ENCODE peak calls at places on chromosomes 7 and 10, in five cellular contexts. K is HepG2, V is K562, S is GM12878, X is HCT116. N is an unnamed sample. For H3K4me1, the result is how much of the 10 kb centered on the place peaks cover.

GRCh38 chr7:97179454-97180104 is 62.1 kb downstream of the SDHAF3 start:
- DNase-seq in V (peak), S (peak), K (peak), X (peak), N (peak)

GRCh38 chr10:123331438-123331837 is 177.2 kb downstream of the BUB3 start:
- DNase-seq in K (peak), S (no peak), V (no peak), X (no peak), N (no peak)

GRCh38 chr7:105691029-105691691 is 109.9 kb upstream of the EFCAB10 start:
- DNase-seq in X (no peak), K (no peak), V (no peak), S (no peak), N (no peak)

GRCh38 chr10:116526219-116526618 is 19.5 kb upstream of the PNLIP start:
- DNase-seq in K (no peak), X (no peak), V (no peak), S (no peak), N (no peak)

GRCh38 chr10:26799342-26799741 is 61.4 kb downstream of the ABI1 start:
- DNase-seq in K (no peak), S (peak), X (no peak), V (no peak), N (no peak)

GRCh38 chr10:119348516-119349240 is 141.3 kb downstream of the GRK5 start:
- DNase-seq in K (no peak), S (no peak), X (no peak), V (no peak), N (no peak)

GRCh38 chr7:108280136-108280535 is 150.0 kb upstream of the LAMB4 start:
- DNase-seq in V (no peak), K (no peak), X (no peak), S (no peak), N (no peak)

GRCh38 chr7:47893238-47893637 is 55.0 kb downstream of the PKD1L1 start:
- DNase-seq in X (peak), S (no peak), K (peak), V (peak), N (peak)

GRCh38 chr7:107609861-107610260 is 29.8 kb downstream of the BCAP29 start:
- DNase-seq in K (no peak), X (no peak), V (no peak), S (no peak), N (peak)

GRCh38 chr10:30151581-30152389 is 92.4 kb upstream of the JCAD start:
- DNase-seq in S (no peak), X (peak), V (peak), K (no peak), N (peak)

GRCh38 chr10:94183666-94184264 is 179.0 kb downstream of the NOC3L start:
- DNase-seq in X (no peak), V (no peak), K (no peak), S (no peak), N (no peak)

GRCh38 chr10:105840288-105840770 is 1199.2 kb downstream of the SORCS3 start:
- DNase-seq in S (no peak), V (no peak), K (no peak), X (no peak), N (no peak)

GRCh38 chr10:126658928-126659327 is 11.6 kb downstream of the C10orf90 start:
- DNase-seq in X (no peak), V (no peak), K (no peak), S (no peak), N (no peak)

GRCh38 chr7:105802611-105803520 is 73.5 kb downstream of the ATXN7L1 start:
- DNase-seq in X (no peak), K (peak), V (no peak), S (no peak), N (no peak)

GRCh38 chr7:116327751-116328150 is 117.4 kb downstream of the TES start:
- DNase-seq in X (peak), V (no peak), K (no peak), S (no peak), N (no peak)

GRCh38 chr7:46651070-46651469 is 730.0 kb upstream of the IGFBP3 start:
- DNase-seq in S (no peak), K (no peak), X (peak), V (no peak), N (no peak)

GRCh38 chr7:114047889-114048288 is 129.1 kb upstream of the PPP1R3A start:
- DNase-seq in V (no peak), S (no peak), X (no peak), K (no peak), N (no peak)

GRCh38 chr7:151684408-151685175 is 164.9 kb upstream of the RHEB start:
- DNase-seq in S (no peak), V (no peak), X (no peak), K (no peak), N (no peak)

GRCh38 chr7:69364814-69365587 is 233.3 kb upstream of the AUTS2 start:
- DNase-seq in S (no peak), K (no peak), V (no peak), X (no peak), N (no peak)

GRCh38 chr7:151134743-151135524 is 32.6 kb downstream of the GBX1 start:
- DNase-seq in S (no peak), X (no peak), V (no peak), K (no peak), N (no peak)

GRCh38 chr7:133207687-133208086 is 45.2 kb upstream of the EXOC4 start:
- DNase-seq in V (peak), S (no peak), K (peak), X (peak), N (no peak)

GRCh38 chr10:97572214-97572989 is at the start of gene ANKRD2:
- DNase-seq in X (peak), V (peak), K (peak), S (no peak), N (peak)

GRCh38 chr10:124721295-124722052 is 22.7 kb downstream of the FAM53B start:
- DNase-seq in S (no peak), X (no peak), K (no peak), V (no peak), N (no peak)
- TF ChIP-seq ZBTB33 in S (no peak), X (no peak), K (no peak), V (no peak), N (no peak)

GRCh38 chr7:117808273-117808868 is 64.9 kb downstream of the CTTNBP2 start:
- DNase-seq in X (no peak), V (no peak), S (no peak), K (no peak), N (no peak)
- H3K4me3 ChIP-seq in X (no peak), V (no peak), S (no peak), K (no peak), N (no peak)

DNA sequence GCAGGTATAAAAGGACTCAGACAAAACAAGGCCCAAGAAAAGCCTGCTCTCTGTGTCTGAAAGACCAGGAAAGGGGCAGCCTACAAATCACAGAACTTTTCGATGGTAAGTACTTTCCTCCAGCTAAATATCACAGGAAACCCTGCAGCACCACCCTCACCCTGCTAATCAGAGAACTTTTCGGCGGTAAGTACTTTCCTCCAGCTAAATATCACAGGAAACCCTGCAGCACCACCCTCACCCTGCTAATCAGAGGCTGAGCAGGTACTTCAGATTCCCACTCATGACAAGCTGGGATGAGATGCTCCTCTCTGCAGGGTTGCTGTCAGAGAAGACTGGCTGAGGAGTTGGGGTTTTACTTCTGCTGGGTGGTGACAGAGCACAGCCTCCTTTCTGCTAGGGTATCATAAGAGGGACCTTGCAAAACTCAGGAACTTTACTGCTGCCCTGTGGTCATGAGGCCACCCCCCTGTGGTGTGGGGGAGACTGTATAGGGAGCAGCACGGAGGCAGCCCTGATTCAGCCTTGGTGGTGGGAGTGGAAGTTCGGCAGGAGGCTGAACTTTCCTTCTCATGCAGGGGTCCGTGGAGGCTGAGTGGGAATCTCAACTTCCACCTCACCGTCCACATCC is 7.2 kb downstream of the WDR37 start:
- DNase-seq in V (no peak), K (no peak), X (no peak), S (no peak), N (no peak)
- H3K4me1 ChIP-seq in V (under half), K (under half), X (under half), S (under half), N (under half)

GRCh38 chr10:61589547-61590243 is 73.0 kb upstream of the CABCOCO1 start:
- DNase-seq in X (no peak), S (no peak), K (no peak), V (no peak), N (no peak)
- TF ChIP-seq ZBTB33 in X (no peak), S (no peak), K (no peak), V (no peak), N (no peak)

DNA sequence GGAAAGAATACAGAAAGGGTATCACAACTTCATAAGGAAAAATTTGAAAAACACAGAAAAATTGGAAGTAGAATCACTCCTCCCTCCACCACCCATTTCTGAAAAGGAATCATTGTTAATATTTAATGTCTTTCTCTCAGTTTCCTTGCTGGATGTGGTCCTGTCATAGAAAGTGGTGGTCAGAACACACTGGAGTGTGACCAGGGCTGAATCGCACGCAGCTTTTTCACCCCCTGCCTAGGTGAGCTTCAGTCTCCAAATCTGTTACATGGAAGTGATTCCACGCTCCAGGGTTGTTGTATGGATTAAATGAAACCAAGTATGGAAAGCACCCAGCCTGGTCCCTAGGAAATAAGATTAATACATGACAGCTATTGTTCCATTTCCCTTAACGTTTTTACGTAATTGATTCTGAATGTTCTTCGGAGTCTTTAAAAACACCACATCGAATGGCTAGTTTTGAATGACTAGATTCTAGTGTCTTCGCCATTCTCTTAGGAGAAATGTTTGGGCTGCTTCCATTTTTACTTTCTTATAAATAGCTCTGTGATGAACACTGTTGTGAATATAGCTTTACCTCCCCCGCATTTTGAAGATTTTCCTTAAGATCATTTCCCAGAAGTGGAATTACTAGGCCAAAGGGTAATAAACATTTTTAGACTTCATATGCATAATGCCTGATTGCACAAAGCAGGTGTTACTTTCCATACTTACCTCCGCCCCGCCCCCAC is 10.9 kb upstream of the DUSP5 start:
- DNase-seq in V (no peak), K (no peak), X (no peak), S (no peak), N (no peak)
- H3K4me3 ChIP-seq in V (no peak), K (no peak), X (no peak), S (no peak), N (no peak)